ENCODE peak calls at places on chromosomes 11 and 22, in ten cellular contexts. O is mammary epithelial cell, E is HFF-Myc, C is suprapubic skin, Z is brain microvascular endothelial cell, S is cardiac muscle cell, M is psoas muscle, R is prostate gland, N is fibroblast of lung, G is cardiac fibroblast. T is an unnamed sample.

GRCh38 chr22:20885017-20885556 is 26.3 kb downstream of the SNAP29 start:
- DNase-seq in Z (no peak), R (no peak), M (no peak), C (no peak), O (no peak), S (no peak), N (no peak), E (no peak), G (no peak), T (no peak)

GRCh38 chr22:39908121-39908520 is 7.2 kb downstream of the GRAP2 start:
- DNase-seq in N (no peak), M (no peak), R (no peak), O (no peak), E (no peak), G (no peak), S (no peak), C (no peak), Z (no peak), T (no peak)

GRCh38 chr11:110951609-110952008 is 239.4 kb upstream of the ARHGAP20 start:
- DNase-seq in N (no peak), S (no peak), G (no peak), R (no peak), O (no peak), E (no peak), C (no peak), M (no peak), Z (no peak), T (no peak)

GRCh38 chr22:42856179-42856864 is 751 bp downstream of the ARFGAP3 start:
- DNase-seq in C (no peak), M (peak), E (no peak), S (peak), Z (no peak), O (no peak), G (peak), R (peak), N (peak), T (no peak)

GRCh38 chr11:107215006-107215405 is 196.7 kb upstream of the GUCY1A2 start:
- DNase-seq in M (no peak), Z (no peak), C (no peak), S (no peak), R (no peak), G (no peak), O (no peak), E (no peak), N (no peak), T (no peak)

GRCh38 chr11:117629146-117629545 is 167.9 kb downstream of the DSCAML1 start:
- DNase-seq in E (no peak), M (no peak), G (no peak), O (no peak), N (no peak), C (no peak), Z (no peak), R (no peak), S (no peak), T (no peak)

GRCh38 chr11:73143126-73143838 is 1.2 kb upstream of the FCHSD2 start:
- DNase-seq in N (peak), E (no peak), S (peak), R (no peak), M (no peak), O (no peak), Z (no peak), C (no peak), G (peak), T (no peak)

GRCh38 chr11:31102875-31103274 is 266.7 kb downstream of the DCDC1 start:
- DNase-seq in C (no peak), G (no peak), M (no peak), N (no peak), O (no peak), R (no peak), Z (no peak), S (no peak), E (no peak), T (no peak)

GRCh38 chr11:773830-774229 is 3.5 kb downstream of the GATD1 start:
- DNase-seq in C (no peak), N (no peak), M (no peak), E (no peak), O (no peak), R (no peak), S (no peak), G (no peak), Z (no peak), T (no peak)

GRCh38 chr22:43301866-43302265 is 41.3 kb downstream of the SCUBE1 start:
- DNase-seq in N (no peak), G (no peak), E (no peak), O (no peak), S (no peak), Z (no peak), R (no peak), M (no peak), C (no peak), T (no peak)

GRCh38 chr11:62077136-62077535 is 46.7 kb upstream of the INCENP start:
- DNase-seq in G (peak), O (no peak), M (no peak), E (no peak), C (no peak), N (no peak), R (no peak), S (no peak), Z (no peak), T (no peak)

GRCh38 chr11:68300076-68300830 is 12.1 kb upstream of the LRP5 start:
- DNase-seq in C (no peak), R (no peak), M (no peak), O (no peak), S (no peak), Z (no peak), N (no peak), G (no peak), E (no peak), T (no peak)
- H3K4me3 ChIP-seq in C (no peak), R (no peak), M (no peak), O (no peak), S (no peak), Z (no peak), N (no peak), G (no peak), E (no peak), T (no peak)

DNA sequence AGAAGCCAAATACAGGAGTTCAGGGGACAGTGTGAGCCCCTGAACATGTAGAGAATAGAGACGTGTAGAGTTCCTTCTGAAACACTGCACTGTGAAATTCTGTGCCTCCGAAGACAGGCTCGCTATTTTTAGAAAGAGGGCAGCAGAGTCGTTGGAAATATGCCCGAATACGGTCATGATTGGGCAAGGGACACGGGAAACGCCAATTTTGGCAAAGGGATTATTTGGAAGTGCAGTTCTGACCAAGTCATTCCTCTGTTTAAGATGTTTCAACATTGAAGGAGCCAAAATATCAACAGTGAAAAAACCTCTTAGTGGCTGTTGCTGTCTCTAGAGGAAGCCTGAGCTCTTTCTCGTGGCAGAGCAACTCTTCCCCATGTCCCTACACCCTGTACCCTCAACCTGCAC is 9.5 kb upstream of the CBX6 start:
- DNase-seq in G (peak), O (no peak), C (no peak), N (peak), M (peak), S (peak), R (peak), E (no peak), Z (no peak), T (no peak)
- TF ChIP-seq CTCF in G (no peak), O (peak), C (no peak), N (no peak), M (no peak), S (peak), R (peak), E (no peak), Z (no peak), T (no peak)

DNA sequence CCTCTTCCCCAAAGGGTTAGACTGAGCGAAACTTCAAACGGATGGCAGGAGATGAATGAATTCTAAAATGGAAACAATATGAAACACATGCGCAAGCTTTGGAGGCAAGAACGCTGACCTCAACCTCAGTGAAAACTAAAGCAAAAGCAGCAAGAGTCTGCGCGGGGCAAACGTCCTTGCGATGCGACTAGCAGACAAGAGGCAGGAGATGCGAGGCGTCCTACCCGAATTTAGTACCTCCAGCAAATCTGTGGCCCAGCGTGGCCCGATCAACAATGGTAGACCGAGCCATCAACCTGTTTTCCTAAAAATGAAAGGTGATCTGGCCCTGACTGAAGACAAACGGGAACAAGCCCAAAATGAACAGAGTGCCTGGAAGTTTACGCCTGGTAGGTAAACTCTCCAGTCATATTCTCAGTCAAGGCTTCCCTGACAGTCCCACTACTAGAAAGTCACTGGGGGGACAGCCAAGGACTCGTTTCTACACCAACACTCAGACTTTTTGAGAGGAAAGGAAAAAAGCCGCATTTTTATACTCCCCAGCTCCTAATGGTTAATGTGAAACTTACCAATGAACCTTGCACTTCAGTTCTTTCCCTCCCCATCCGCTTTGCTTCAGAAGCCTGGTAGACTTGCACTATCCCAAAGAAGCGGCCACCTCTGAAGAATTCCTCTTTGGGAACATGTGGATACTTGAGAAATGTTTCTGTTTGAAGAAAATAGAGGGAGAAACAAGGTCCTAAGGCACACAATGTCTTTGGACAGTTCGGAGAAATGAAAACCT is 11.5 kb downstream of the MMP3 start:
- DNase-seq in N (no peak), M (no peak), G (no peak), E (peak), Z (no peak), R (no peak), O (no peak), C (peak), S (peak), T (no peak)
- H3K4me3 ChIP-seq in N (peak), M (no peak), G (no peak), E (peak), Z (peak), R (peak), O (no peak), C (peak), S (no peak), T (no peak)

DNA sequence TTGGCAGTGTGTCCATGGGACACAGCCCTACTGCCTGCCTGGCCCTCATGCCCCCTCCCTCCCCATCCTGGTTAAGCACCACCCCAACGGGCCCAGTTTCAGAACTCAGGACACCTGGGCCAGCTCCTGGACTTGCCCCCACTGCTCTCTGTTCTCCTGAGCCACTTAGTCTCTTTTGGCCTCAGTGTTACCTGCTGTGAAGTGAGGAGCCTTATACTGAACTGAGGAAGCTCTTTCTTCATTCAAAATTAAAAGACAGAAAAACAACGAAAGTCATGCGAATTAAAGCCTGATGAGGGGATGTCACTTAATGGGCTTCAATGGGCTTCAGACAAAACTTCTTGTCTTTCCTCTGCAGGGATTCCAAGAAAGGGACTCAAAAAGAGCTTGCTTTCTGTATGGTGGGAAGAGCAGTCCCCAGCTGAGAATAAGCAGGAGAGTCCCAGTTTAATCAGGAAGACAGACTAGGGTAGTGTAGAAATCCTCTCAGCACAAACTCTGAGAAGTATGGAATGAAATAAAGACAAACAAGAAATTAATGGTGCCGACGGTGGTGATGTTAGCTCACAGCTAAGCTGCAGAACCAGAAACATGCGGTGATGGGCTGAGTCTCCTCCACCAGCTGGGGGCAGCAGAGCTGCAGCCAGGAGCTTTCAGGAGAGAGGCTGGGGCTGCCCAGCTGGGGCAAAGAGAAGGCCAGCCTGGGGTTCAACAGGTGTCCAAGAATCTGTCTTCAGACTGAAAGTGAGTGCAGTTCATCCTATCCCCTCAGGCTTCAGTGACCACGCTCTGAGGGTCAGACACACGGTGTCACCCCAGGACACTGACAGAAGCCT is 101.0 kb downstream of the GGTLC2 start:
- DNase-seq in R (peak), S (peak), C (no peak), Z (peak), M (no peak), E (no peak), G (peak), N (no peak), O (no peak), T (no peak)
- TF ChIP-seq CTCF in R (peak), S (peak), C (peak), Z (peak), M (peak), E (peak), G (peak), N (peak), O (peak), T (peak)

GRCh38 chr22:36065462-36065774 is 36.8 kb upstream of the RBFOX2 start:
- DNase-seq in R (no peak), C (no peak), Z (no peak), M (peak), N (no peak), E (no peak), G (no peak), O (no peak), S (no peak), T (no peak)
- H3K4me3 ChIP-seq in R (peak), C (peak), Z (peak), M (peak), N (peak), E (peak), G (peak), O (peak), S (peak), T (peak)

GRCh38 chr22:41535244-41535643 is 9.0 kb downstream of the POLR3H start:
- DNase-seq in S (no peak), Z (no peak), E (no peak), O (no peak), R (no peak), C (no peak), G (peak), N (no peak), M (no peak), T (no peak)
- TF ChIP-seq CTCF in S (no peak), Z (peak), E (peak), O (peak), R (no peak), C (no peak), G (peak), N (peak), M (no peak), T (peak)

GRCh38 chr11:35391922-35392813 is 27.2 kb downstream of the SLC1A2 start:
- DNase-seq in E (peak), S (peak), R (peak), N (peak), G (peak), O (peak), Z (peak), M (peak), C (peak), T (no peak)
- H3K4me3 ChIP-seq in E (no peak), S (no peak), R (no peak), N (no peak), G (no peak), O (no peak), Z (no peak), M (no peak), C (no peak), T (no peak)